ENCODE peak calls at places on chromosomes 5 and 9, in seven cellular contexts. G is SK-N-SH, Q is A549, R is sigmoid colon, L is esophagus muscularis mucosa, F is stomach, Y is suprapubic skin. V is an unnamed sample.

GRCh38 chr9:94611638-94612068 is 18.0 kb upstream of the FBP2 start:
- DNase-seq in Q (no peak), L (no peak), Y (no peak), F (no peak), G (no peak), R (no peak), V (no peak)

GRCh38 chr5:135310328-135310989 is 88.6 kb downstream of the MACROH2A1 start:
- DNase-seq in Y (no peak), G (no peak), L (no peak), Q (no peak), R (no peak), F (no peak), V (no peak)

GRCh38 chr5:124748687-124749594 is 2.5 kb upstream of the ZNF608 start:
- DNase-seq in Y (peak; percentile 78), G (peak; percentile 80), Q (peak; percentile 90), F (peak; percentile 80), L (peak; percentile 94), R (peak; percentile 88), V (peak; percentile 73)

GRCh38 chr5:58985759-58986158 is 402.9 kb downstream of the RAB3C start:
- DNase-seq in L (no peak), F (no peak), G (no peak), Q (no peak), Y (no peak), R (no peak), V (no peak)

GRCh38 chr5:135438712-135439111 is 8.4 kb downstream of the DCANP1 start:
- DNase-seq in L (peak; percentile 60), G (no peak), Q (no peak), Y (no peak), R (no peak), F (no peak), V (no peak)

GRCh38 chr9:88013051-88013450 is 38.7 kb upstream of the CDK20 start:
- DNase-seq in Y (no peak), R (no peak), G (no peak), F (no peak), L (no peak), Q (no peak), V (no peak)

GRCh38 chr5:159682623-159683022 is 233.7 kb upstream of the ADRA1B start:
- DNase-seq in Y (no peak), R (no peak), Q (peak; percentile 12), F (no peak), L (no peak), G (no peak), V (no peak)

GRCh38 chr5:158978061-158978745 is 121.5 kb downstream of the EBF1 start:
- DNase-seq in Y (no peak), L (no peak), R (no peak), G (no peak), F (no peak), Q (no peak), V (no peak)

GRCh38 chr9:71876829-71877228 is 34.2 kb downstream of the ABHD17B start:
- DNase-seq in L (no peak), G (no peak), Y (no peak), R (no peak), Q (no peak), F (no peak), V (no peak)

GRCh38 chr9:98222885-98223640 is 30.6 kb upstream of the CORO2A start:
- DNase-seq in F (no peak), Q (peak; percentile 79), G (no peak), Y (no peak), L (no peak), R (peak; percentile 34), V (no peak)

GRCh38 chr5:179806250-179807045 is at the start of gene MGAT4B:
- DNase-seq in L (no peak), G (peak; percentile 96), R (peak; percentile 86), Y (peak; percentile 77), F (peak; percentile 87), Q (peak; percentile 78), V (peak; percentile 72)

GRCh38 chr5:38607930-38608545 is 51.6 kb upstream of the LIFR start:
- DNase-seq in L (no peak), Q (no peak), R (no peak), Y (no peak), F (no peak), G (no peak), V (no peak)

GRCh38 chr5:74075900-74076484 is 450.0 kb downstream of the ARHGEF28 start:
- DNase-seq in G (no peak), L (no peak), Q (no peak), F (no peak), R (no peak), Y (no peak), V (no peak)

GRCh38 chr9:133727277-133727875 is 10.8 kb downstream of the SARDH start:
- DNase-seq in R (peak; percentile 40), L (no peak), F (no peak), G (peak; percentile 46), Y (no peak), Q (no peak), V (peak; percentile 10)

GRCh38 chr9:127910613-127911205 is 6.1 kb downstream of the ST6GALNAC4 start:
- DNase-seq in R (no peak), Y (no peak), L (no peak), Q (peak; percentile 64), G (no peak), F (no peak), V (no peak)

GRCh38 chr9:90880066-90880465 is 78.4 kb downstream of the SYK start:
- DNase-seq in Q (no peak), L (no peak), F (no peak), R (no peak), Y (no peak), G (no peak), V (no peak)

GRCh38 chr5:3321923-3322322 is 273.7 kb upstream of the IRX1 start:
- DNase-seq in L (no peak), F (no peak), Q (no peak), R (peak; percentile 39), G (no peak), Y (peak; percentile 48), V (no peak)

GRCh38 chr5:161271816-161272215 is 274.7 kb downstream of the GABRB2 start:
- DNase-seq in Y (no peak), R (no peak), G (no peak), Q (no peak), F (no peak), L (no peak), V (no peak)
- H3K4me3 ChIP-seq in Y (no peak overlapping the region), R (no peak overlapping the region), G (no peak overlapping the region), Q (no peak overlapping the region), F (no peak overlapping the region), L (no peak overlapping the region), V (no peak overlapping the region)

DNA sequence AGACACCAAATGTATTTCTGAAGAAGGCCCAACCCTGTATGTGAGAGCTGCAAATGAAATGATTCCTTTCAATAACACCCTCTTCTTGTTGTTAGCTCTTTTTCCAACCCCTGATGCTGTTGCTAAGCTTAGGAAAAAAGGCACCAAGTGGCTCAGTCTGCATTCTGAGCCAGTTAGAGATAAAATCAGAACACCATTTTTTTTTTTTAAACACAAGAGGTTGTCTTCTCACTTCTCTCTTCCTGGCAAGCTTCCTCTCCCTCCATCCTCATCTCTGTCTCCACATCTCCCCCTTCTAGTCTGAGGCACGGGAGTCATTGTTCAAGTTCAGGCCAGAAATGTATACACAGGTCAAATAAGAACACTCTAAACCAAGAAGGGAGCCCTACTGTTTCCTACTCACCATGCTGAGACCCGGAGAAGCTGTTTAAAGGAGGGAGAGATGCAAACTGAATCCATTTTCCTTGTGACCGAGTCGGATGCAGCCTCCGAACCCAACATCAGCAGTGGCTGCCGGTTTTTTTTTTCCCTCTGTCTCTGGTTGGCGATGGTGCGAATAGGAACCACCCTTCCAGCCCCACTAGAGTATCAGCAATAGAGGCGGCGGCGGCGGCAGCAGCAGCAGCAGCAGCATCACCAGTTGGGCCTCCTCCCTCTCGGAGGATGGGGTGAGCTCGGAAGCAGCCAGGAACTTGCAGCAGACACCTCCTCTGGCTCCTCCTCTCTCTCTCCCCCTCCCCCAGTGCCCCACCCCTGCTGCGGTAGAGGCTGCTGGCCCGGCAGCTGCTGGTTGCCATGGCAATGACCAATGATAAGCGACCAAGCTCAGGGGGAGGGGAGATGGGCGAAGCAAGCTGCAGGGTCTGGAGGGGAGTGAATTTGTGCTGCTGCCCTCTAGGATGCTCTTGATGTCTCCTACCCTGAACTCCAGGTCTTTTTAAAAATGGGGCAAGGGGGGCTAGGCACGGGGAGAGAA is at the start of gene JAKMIP2:
- DNase-seq in L (peak; percentile 94), R (peak; percentile 76), Y (no peak), G (peak; percentile 88), F (peak; percentile 45), Q (peak; percentile 26), V (no peak)
- TF ChIP-seq EP300 in L (no peak), R (no peak), Y (no peak), G (no peak), F (no peak), Q (no peak), V (no peak)

DNA sequence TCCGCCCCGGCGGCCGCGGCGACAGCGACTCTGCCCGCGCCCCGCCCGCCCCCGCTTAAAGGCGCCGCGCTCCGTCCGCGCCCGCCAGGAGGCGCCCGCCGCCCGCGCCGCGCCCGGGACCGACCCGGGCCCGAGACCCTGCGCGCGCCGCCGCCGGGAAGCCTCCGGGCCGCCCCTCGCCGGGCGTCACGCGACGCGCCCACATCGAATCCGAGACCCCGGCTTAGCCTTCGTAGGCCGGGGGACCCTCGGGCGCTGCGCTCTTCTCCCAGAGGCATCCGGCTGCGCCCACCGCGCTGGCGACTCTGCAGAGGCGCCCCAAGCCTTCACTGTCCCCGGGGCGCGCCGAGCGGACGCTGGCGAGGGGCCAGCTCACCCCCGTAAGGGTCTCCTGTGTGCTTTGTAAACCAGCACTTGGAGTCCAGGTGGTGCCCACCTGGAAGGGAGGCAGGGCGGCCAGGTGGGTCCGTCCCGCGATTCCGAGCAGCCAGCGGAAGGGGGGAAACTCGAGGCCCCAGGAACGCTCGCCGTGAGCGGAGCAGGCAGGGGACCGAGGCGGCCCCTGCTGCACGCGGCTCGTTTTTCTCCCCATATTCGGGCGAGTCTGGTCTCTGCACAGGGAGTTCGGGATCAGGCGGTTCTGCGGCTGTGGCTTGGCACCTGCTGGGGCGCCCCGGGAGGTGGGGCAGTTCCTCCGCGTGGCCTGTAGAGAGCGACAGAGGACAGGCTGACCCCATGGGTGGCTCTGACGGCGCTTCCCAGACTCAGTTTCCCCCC is 432 bp upstream of the ABCA2 start:
- DNase-seq in Q (peak; percentile 64), R (no peak), L (no peak), G (peak; percentile 91), Y (no peak), F (peak; percentile 78), V (peak; percentile 55)
- TF ChIP-seq CTCF in Q (peak; percentile 66), R (no peak), L (peak; percentile 18), G (peak; percentile 7), Y (peak; percentile 37), F (peak; percentile 24), V (no peak)

DNA sequence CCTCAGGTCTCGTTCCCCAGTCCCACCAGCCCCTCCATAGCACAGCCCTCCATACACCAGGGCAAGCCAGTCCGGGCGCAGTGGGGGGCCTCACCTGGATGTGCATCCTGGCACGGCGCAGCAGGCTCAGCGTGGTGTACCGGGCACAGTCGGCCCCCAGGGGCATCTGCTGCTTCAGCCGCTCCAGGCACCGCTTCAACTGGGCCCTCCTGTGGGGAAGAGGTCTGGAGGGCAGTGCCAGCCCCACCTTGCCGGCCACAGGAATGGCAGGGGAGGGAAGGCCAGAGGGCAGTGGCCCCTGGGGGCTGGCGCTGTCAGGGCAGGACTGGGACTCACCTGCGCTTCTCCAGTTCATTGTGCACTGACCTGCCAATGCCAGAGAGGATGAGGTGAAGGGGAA is 1.4 kb downstream of the MXD3 start:
- DNase-seq in Y (no peak), F (no peak), R (no peak), L (no peak), G (no peak), Q (no peak), V (no peak)
- H3K4me3 ChIP-seq in Y (no peak overlapping the region), F (no peak overlapping the region), R (no peak overlapping the region), L (no peak overlapping the region), G (peak overlapping the region; percentile 59), Q (no peak overlapping the region), V (no peak overlapping the region)